ENCODE peak calls at places on chromosomes 4 and X, in seven cellular contexts. C is CD4-positive, alpha-beta T cell; I is naive thymus-derived CD4-positive, alpha-beta T cell; S is activated CD8-positive, alpha-beta T cell treated with anti-CD3 and anti-CD28 coated beads, Interleukin-2, amount 10 ng/mL, durations not matched to agents 7 days and 5 days; R is GDM1; J is glutamatergic neuron; P is NCI-H345. G is an unnamed sample.

GRCh38 chrX:1153940-1154339 is 58.5 kb downstream of the CRLF2 start:
- DNase-seq in C (no peak), I (no peak), S (no peak), R (no peak), J (no peak), P (no peak), G (no peak)

GRCh38 chr4:87071401-87071800 is 136.6 kb downstream of the AFF1 start:
- DNase-seq in C (no peak), I (no peak), S (no peak), R (no peak), J (no peak), P (no peak), G (no peak)

GRCh38 chr4:133799916-133800315 is 401.7 kb downstream of the PABPC4L start:
- DNase-seq in C (no peak), I (no peak), S (no peak), R (no peak), J (no peak), P (no peak), G (no peak)

GRCh38 chr4:103424853-103425252 is 226.7 kb upstream of the CENPE start:
- DNase-seq in C (no peak), I (no peak), S (no peak), R (no peak), J (no peak), P (peak), G (no peak)

GRCh38 chrX:67544281-67544680 is 460 bp downstream of the AR start:
- DNase-seq in C (no peak), I (no peak), S (no peak), R (no peak), J (peak), P (no peak), G (no peak)

GRCh38 chrX:40262641-40263560 is 165.1 kb upstream of the BCOR start:
- DNase-seq in C (no peak), I (no peak), S (no peak), R (no peak), J (no peak), P (no peak), G (no peak)

GRCh38 chr4:72006576-72006975 is 25.2 kb upstream of the NPFFR2 start:
- DNase-seq in C (no peak), I (no peak), S (no peak), R (no peak), J (no peak), P (no peak), G (peak)

GRCh38 chrX:47239199-47239598 is 6.4 kb downstream of the USP11 start:
- DNase-seq in C (no peak), I (no peak), S (no peak), R (no peak), J (no peak), P (no peak), G (no peak)

G was measured in glomerular endothelial cell.